ENCODE peak calls at places on chromosomes 6 and 20, in four cellular contexts. One of them, this sample, is unnamed.

GRCh38 chr6:163603395-163603794 is 188.9 kb downstream of the QKI start:
- DNase-seq in HepG2: no peak
- DNase-seq in GM12878: no peak
- DNase-seq in K562: no peak
- DNase-seq in this sample: peak; percentile 33

GRCh38 chr6:97726378-97726777 is 443.4 kb upstream of the MMS22L start:
- DNase-seq in GM12878: no peak
- DNase-seq in K562: no peak
- DNase-seq in HepG2: no peak
- DNase-seq in this sample: peak; percentile 70

GRCh38 chr20:15446373-15446772 is 1109.0 kb upstream of the FLRT3 start:
- DNase-seq in GM12878: no peak
- DNase-seq in K562: no peak
- DNase-seq in HepG2: no peak
- DNase-seq in this sample: no peak

GRCh38 chr6:3252369-3252768 is 6.4 kb upstream of the PSMG4 start:
- DNase-seq in K562: peak; percentile 73
- DNase-seq in GM12878: no peak
- DNase-seq in HepG2: peak; percentile 56
- DNase-seq in this sample: no peak

GRCh38 chr20:24100370-24101011 is 111.9 kb upstream of the GGTLC1 start:
- DNase-seq in HepG2: peak; percentile 70
- DNase-seq in GM12878: no peak
- DNase-seq in K562: peak; percentile 41
- DNase-seq in this sample: peak; percentile 63

GRCh38 chr6:125834347-125834746 is 43.6 kb downstream of the NCOA7 start:
- DNase-seq in GM12878: peak; percentile 36
- DNase-seq in K562: no peak
- DNase-seq in HepG2: no peak
- DNase-seq in this sample: no peak

GRCh38 chr6:10451828-10452509 is 37.1 kb upstream of the TFAP2A start:
- DNase-seq in GM12878: no peak
- DNase-seq in HepG2: no peak
- DNase-seq in K562: no peak
- DNase-seq in this sample: peak; percentile 25

GRCh38 chr6:110528051-110528929 is 51.9 kb upstream of the SLC22A16 start:
- DNase-seq in K562: peak; percentile 70
- DNase-seq in HepG2: peak; percentile 62
- DNase-seq in GM12878: peak; percentile 28
- DNase-seq in this sample: peak; percentile 70

GRCh38 chr6:106525885-106526280 is 103.4 kb downstream of the RTN4IP1 start:
- DNase-seq in GM12878: no peak
- DNase-seq in HepG2: no peak
- DNase-seq in K562: no peak
- DNase-seq in this sample: no peak

GRCh38 chr6:154343473-154344308 is 12.9 kb downstream of the IPCEF1 start:
- DNase-seq in HepG2: no peak
- DNase-seq in K562: peak; percentile 72
- DNase-seq in GM12878: no peak
- DNase-seq in this sample: peak; percentile 85

GRCh38 chr6:6825153-6825847 is 236.8 kb downstream of the LY86 start:
- DNase-seq in GM12878: no peak
- DNase-seq in HepG2: no peak
- DNase-seq in K562: no peak
- DNase-seq in this sample: no peak

GRCh38 chr6:56663344-56663743 is 20.7 kb upstream of the DST start:
- DNase-seq in K562: no peak
- DNase-seq in GM12878: no peak
- DNase-seq in HepG2: no peak
- DNase-seq in this sample: no peak

GRCh38 chr6:160510199-160510598 is 153.9 kb downstream of the LPA start:
- DNase-seq in GM12878: no peak
- DNase-seq in HepG2: no peak
- DNase-seq in K562: peak; percentile 55
- DNase-seq in this sample: no peak

GRCh38 chr6:157272866-157273755 is 50.2 kb downstream of the TMEM242 start:
- DNase-seq in HepG2: peak; percentile 48
- DNase-seq in GM12878: no peak
- DNase-seq in K562: peak; percentile 25
- DNase-seq in this sample: peak; percentile 65
- H2AFZ ChIP-seq in HepG2: no peak overlapping the region
- H2AFZ ChIP-seq in GM12878: no peak overlapping the region
- H2AFZ ChIP-seq in K562: peak overlapping the region; percentile 97
- H2AFZ ChIP-seq in this sample: peak overlapping the region; percentile 97

GRCh38 chr20:31595380-31595653 is 9.8 kb upstream of the ID1 start:
- DNase-seq in GM12878: no peak
- DNase-seq in HepG2: peak; percentile 59
- DNase-seq in K562: no peak
- DNase-seq in this sample: no peak

GRCh38 chr20:31597483-31597858 is 7.6 kb upstream of the ID1 start:
- DNase-seq in GM12878: no peak
- DNase-seq in K562: no peak
- DNase-seq in HepG2: no peak
- DNase-seq in this sample: no peak

GRCh38 chr20:31596831-31597482 is 8.1 kb upstream of the ID1 start:
- DNase-seq in GM12878: no peak
- DNase-seq in K562: no peak
- DNase-seq in HepG2: no peak
- DNase-seq in this sample: peak; percentile 42

GRCh38 chr20:31594558-31595379 is 10.3 kb upstream of the ID1 start:
- DNase-seq in GM12878: no peak
- DNase-seq in K562: no peak
- DNase-seq in HepG2: peak; percentile 97
- DNase-seq in this sample: peak; percentile 91

GRCh38 chr20:31595654-31596411 is 9.3 kb upstream of the ID1 start:
- DNase-seq in GM12878: no peak
- DNase-seq in K562: no peak
- DNase-seq in HepG2: peak; percentile 96
- DNase-seq in this sample: peak; percentile 100
- H3K4me3 ChIP-seq in GM12878: no peak overlapping the region
- H3K4me3 ChIP-seq in K562: no peak overlapping the region
- H3K4me3 ChIP-seq in HepG2: peak overlapping the region; percentile 48
- H3K4me3 ChIP-seq in this sample: no peak overlapping the region

GRCh38 chr6:16633961-16634360 is 127.3 kb downstream of the ATXN1 start:
- DNase-seq in GM12878: no peak
- DNase-seq in K562: no peak
- DNase-seq in HepG2: no peak
- DNase-seq in this sample: no peak
- TF ChIP-seq JUNB in GM12878: no peak
- TF ChIP-seq JUNB in K562: no peak
- TF ChIP-seq JUNB in HepG2: no peak
- TF ChIP-seq JUNB in this sample: no peak

GRCh38 chr6:71411882-71412281 is 123.3 kb downstream of the OGFRL1 start:
- DNase-seq in K562: no peak
- DNase-seq in GM12878: no peak
- DNase-seq in HepG2: no peak
- DNase-seq in this sample: no peak

GRCh38 chr6:71410681-71411080 is 122.1 kb downstream of the OGFRL1 start:
- DNase-seq in GM12878: no peak
- DNase-seq in K562: no peak
- DNase-seq in HepG2: no peak
- DNase-seq in this sample: no peak

GRCh38 chr6:71410164-71410566 is 121.6 kb downstream of the OGFRL1 start:
- DNase-seq in HepG2: no peak
- DNase-seq in K562: no peak
- DNase-seq in GM12878: peak; percentile 5
- DNase-seq in this sample: no peak

GRCh38 chr6:71414486-71414885 is 125.9 kb downstream of the OGFRL1 start:
- DNase-seq in HepG2: no peak
- DNase-seq in GM12878: no peak
- DNase-seq in K562: no peak
- DNase-seq in this sample: no peak

GRCh38 chr6:71412559-71412958 is 123.9 kb downstream of the OGFRL1 start:
- DNase-seq in HepG2: no peak
- DNase-seq in GM12878: no peak
- DNase-seq in K562: no peak
- DNase-seq in this sample: no peak
- H2AFZ ChIP-seq in HepG2: no peak overlapping the region
- H2AFZ ChIP-seq in GM12878: no peak overlapping the region
- H2AFZ ChIP-seq in K562: no peak overlapping the region
- H2AFZ ChIP-seq in this sample: no peak overlapping the region

GRCh38 chr6:89359561-89359960 is 7.0 kb upstream of the UBE2J1 start:
- DNase-seq in K562: no peak
- DNase-seq in HepG2: no peak
- DNase-seq in GM12878: no peak
- DNase-seq in this sample: peak; percentile 13
- H3K4me3 ChIP-seq in K562: no peak overlapping the region
- H3K4me3 ChIP-seq in HepG2: no peak overlapping the region
- H3K4me3 ChIP-seq in GM12878: no peak overlapping the region
- H3K4me3 ChIP-seq in this sample: no peak overlapping the region

DNA sequence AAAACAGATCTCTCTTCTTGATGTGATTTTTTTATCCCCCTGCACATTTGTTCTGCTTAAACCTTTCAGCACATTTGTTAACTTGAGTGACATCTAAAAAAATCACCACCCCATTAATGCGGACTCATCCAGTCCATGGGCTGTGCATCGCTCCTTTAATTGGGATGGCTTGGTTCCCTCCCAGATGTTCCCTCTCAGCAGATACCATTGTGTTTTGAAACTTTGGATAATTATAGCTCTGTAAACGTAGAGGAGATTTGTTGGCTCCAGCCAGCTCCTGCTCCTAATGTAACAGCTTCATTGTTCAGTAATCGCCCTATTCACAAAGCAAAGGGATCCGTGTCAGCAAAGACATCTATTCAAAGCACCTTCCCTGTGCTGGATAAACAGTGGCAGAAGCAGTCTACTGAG is 323.8 kb downstream of the CD83 start:
- DNase-seq in K562: no peak
- DNase-seq in HepG2: no peak
- DNase-seq in GM12878: no peak
- DNase-seq in this sample: no peak
- TF ChIP-seq JUNB in K562: no peak
- TF ChIP-seq JUNB in HepG2: no peak
- TF ChIP-seq JUNB in GM12878: no peak
- TF ChIP-seq JUNB in this sample: no peak

This sample was measured in GM23338.